ENCODE peak calls at places on chromosomes 12 and 14, in six cellular contexts. V, P, A, K, R and X are unnamed samples.

GRCh38 chr12:61523276-61523992 is 736.8 kb upstream of the USP15 start:
- DNase-seq in A (no peak), V (no peak), K (no peak), P (no peak), R (no peak), X (no peak)

GRCh38 chr14:56422703-56423213 is 156.8 kb upstream of the TMEM260 start:
- DNase-seq in A (no peak), K (peak), R (peak), P (peak), V (peak), X (peak)

GRCh38 chr14:67432088-67432564 is 20.2 kb upstream of the PLEK2 start:
- DNase-seq in P (no peak), R (no peak), K (no peak), V (no peak), A (no peak), X (peak)

GRCh38 chr14:33052899-33053400 is 114.3 kb downstream of the NPAS3 start:
- DNase-seq in K (no peak), P (no peak), R (no peak), V (no peak), A (no peak), X (no peak)

GRCh38 chr12:80684077-80684495 is 23.3 kb upstream of the MYF6 start:
- DNase-seq in V (no peak), R (no peak), K (no peak), P (no peak), A (no peak), X (no peak)

GRCh38 chr14:55317907-55318306 is 46.7 kb downstream of the FBXO34 start:
- DNase-seq in V (no peak), K (no peak), A (no peak), R (no peak), P (no peak), X (no peak)

GRCh38 chr14:63654346-63654745 is 12.7 kb upstream of the WDR89 start:
- DNase-seq in K (no peak), V (no peak), A (no peak), R (peak), P (no peak), X (peak)

GRCh38 chr12:66288121-66288520 is 14.2 kb upstream of the HELB start:
- DNase-seq in A (no peak), R (no peak), V (no peak), K (no peak), P (no peak), X (no peak)

GRCh38 chr12:1518763-1519516 is 75.4 kb downstream of the FBXL14 start:
- DNase-seq in V (no peak), P (peak), A (peak), R (peak), K (peak), X (peak)

GRCh38 chr12:68207276-68207675 is 18.3 kb downstream of the IL26 start:
- DNase-seq in A (no peak), P (no peak), V (no peak), R (no peak), K (no peak), X (no peak)

GRCh38 chr14:92690171-92691011 is 58.0 kb downstream of the LGMN start:
- DNase-seq in V (peak), P (peak), A (peak), R (peak), K (peak), X (peak)

GRCh38 chr14:68791078-68791983 is 1.5 kb downstream of the ZFP36L1 start:
- DNase-seq in V (no peak), K (no peak), A (no peak), P (peak), R (no peak), X (peak)

GRCh38 chr14:97143456-97143855 is 346.3 kb downstream of the VRK1 start:
- DNase-seq in V (no peak), A (no peak), K (no peak), P (no peak), R (no peak), X (no peak)

GRCh38 chr14:33685026-33685425 is 265.8 kb downstream of the EGLN3 start:
- DNase-seq in P (no peak), R (no peak), K (no peak), V (no peak), A (no peak), X (no peak)

GRCh38 chr14:28758253-28758915 is 8.2 kb upstream of the FOXG1 start:
- DNase-seq in A (no peak), V (no peak), P (no peak), R (no peak), K (no peak), X (no peak)
- H3K4me3 ChIP-seq in A (no peak), V (no peak), P (no peak), R (no peak), K (no peak), X (no peak)

DNA sequence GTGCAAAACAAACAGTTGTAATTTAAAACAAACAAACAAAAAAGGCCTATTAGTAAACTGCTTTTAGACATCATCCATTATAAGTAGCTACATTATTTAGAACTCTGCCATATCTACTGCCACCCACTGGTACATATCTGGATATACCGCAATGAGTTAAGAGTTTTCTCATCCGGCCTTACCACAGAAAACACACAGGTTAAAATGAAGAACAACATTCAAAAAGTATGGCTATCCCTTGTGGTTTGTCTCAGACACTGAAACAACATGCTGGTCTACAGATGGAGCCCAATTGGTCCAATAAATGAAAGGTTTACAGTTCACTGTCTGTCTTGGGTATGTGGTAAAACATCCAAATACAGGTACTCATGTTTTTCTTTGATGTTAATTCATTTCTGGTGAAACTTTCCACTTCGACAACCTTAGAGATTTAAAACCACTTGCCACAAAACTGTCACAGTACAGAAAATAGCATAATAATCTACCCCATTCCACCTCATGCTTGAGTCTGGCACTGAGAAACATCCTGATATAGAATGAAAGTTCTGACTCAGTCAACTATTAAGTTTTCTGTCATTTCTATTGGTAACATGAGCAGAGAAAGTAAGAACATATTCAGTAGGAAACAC is 354.3 kb downstream of the CEP128 start:
- DNase-seq in R (peak), P (peak), V (no peak), K (no peak), A (no peak), X (peak)
- TF ChIP-seq CTCF in R (peak), P (peak), V (peak), K (peak), A (peak), X (peak)

GRCh38 chr12:115147916-115148315 is 463.9 kb upstream of the TBX3 start:
- DNase-seq in V (no peak), R (peak), K (no peak), A (no peak), P (no peak), X (no peak)
- H3K4me3 ChIP-seq in V (no peak), R (no peak), K (no peak), A (no peak), P (no peak), X (no peak)

GRCh38 chr14:100135784-100136183 is 23.7 kb downstream of the DEGS2 start:
- DNase-seq in R (no peak), V (no peak), P (no peak), K (no peak), A (no peak), X (no peak)
- TF ChIP-seq CTCF in R (no peak), V (no peak), P (no peak), K (no peak), A (no peak), X (no peak)

GRCh38 chr12:120453977-120454376 is 7.7 kb downstream of the GATC start:
- DNase-seq in R (peak), V (no peak), A (no peak), P (peak), K (no peak), X (peak)
- H3K4me3 ChIP-seq in R (no peak), V (no peak), A (no peak), P (no peak), K (no peak), X (no peak)

DNA sequence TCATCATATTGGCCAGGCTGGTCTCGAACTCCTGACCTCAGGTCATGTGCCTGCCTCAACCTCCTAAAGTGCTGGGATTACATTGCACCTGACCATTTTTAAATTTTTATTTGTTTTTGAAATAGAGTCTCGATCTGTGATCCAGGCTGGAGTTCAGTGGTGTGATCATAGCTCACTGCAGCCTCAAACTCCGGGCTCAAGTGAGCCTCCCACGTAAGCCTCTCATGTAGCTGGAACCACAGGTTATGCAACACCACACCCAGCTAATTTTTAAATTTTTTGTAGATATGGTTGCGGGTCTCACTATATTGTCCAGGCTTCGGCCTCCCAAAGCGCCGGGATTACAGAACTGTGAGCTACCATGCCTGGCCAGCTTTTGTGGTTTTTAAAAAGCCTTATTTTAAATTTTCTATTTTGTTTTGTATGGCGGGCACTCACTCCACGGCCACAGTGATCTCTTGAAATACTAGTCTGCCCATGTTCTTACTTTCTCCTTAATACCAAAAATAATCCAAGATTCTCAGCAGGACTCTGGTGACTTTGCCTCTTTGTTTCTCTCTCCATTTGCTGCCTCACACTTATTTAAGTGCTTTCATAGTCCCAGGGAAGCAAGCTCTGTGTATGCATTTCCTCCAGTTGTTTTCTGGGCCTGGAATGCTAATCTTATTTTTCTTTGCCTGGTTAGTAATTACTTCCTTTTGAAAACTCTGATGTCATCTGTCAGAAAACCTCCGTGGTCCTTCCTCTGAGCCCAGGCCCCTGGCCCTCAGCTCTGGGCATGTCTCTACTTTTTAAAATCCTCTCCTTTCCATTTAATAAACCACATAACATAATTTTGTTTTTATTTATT is 2.0 kb upstream of the DRAM1 start:
- DNase-seq in P (no peak), R (peak), K (no peak), A (no peak), V (no peak), X (peak)
- TF ChIP-seq CTCF in P (no peak), R (no peak), K (no peak), A (no peak), V (no peak), X (no peak)